ENCODE peak calls at places on chromosomes 16 and 17, in five cellular contexts. One of them, this sample, is unnamed.

GRCh38 chr17:13359774-13360173 is 242.0 kb downstream of the HS3ST3A1 start:
- DNase-seq in H1: no peak
- DNase-seq in GM12878: no peak
- DNase-seq in K562: no peak
- DNase-seq in HepG2: no peak
- DNase-seq in this sample: no peak

GRCh38 chr16:11064846-11065245 is 120.5 kb downstream of the CLEC16A start:
- DNase-seq in H1: no peak
- DNase-seq in GM12878: no peak
- DNase-seq in K562: no peak
- DNase-seq in HepG2: no peak
- DNase-seq in this sample: no peak

GRCh38 chr17:77591231-77591785 is 367.2 kb upstream of the TNRC6C start:
- DNase-seq in H1: no peak
- DNase-seq in GM12878: no peak
- DNase-seq in K562: no peak
- DNase-seq in HepG2: no peak
- DNase-seq in this sample: no peak

GRCh38 chr17:60164164-60164563 is 14.4 kb downstream of the CA4 start:
- DNase-seq in H1: no peak
- DNase-seq in GM12878: no peak
- DNase-seq in K562: no peak
- DNase-seq in HepG2: no peak
- DNase-seq in this sample: no peak

GRCh38 chr16:30054451-30054850 is 11.1 kb upstream of the ALDOA start:
- DNase-seq in H1: no peak
- DNase-seq in GM12878: no peak
- DNase-seq in K562: no peak
- DNase-seq in HepG2: no peak
- DNase-seq in this sample: no peak

GRCh38 chr16:54934536-54935410 is 4.1 kb downstream of the IRX5 start:
- DNase-seq in H1: no peak
- DNase-seq in GM12878: no peak
- DNase-seq in K562: no peak
- DNase-seq in HepG2: no peak
- DNase-seq in this sample: peak; percentile 76

GRCh38 chr16:68072038-68072695 is 13.0 kb upstream of the NFATC3 start:
- DNase-seq in H1: no peak
- DNase-seq in GM12878: no peak
- DNase-seq in K562: peak; percentile 23
- DNase-seq in HepG2: no peak
- DNase-seq in this sample: no peak

GRCh38 chr16:2910441-2910840 is 1.3 kb upstream of the FLYWCH1 start:
- DNase-seq in H1: no peak
- DNase-seq in GM12878: no peak
- DNase-seq in K562: no peak
- DNase-seq in HepG2: no peak
- DNase-seq in this sample: no peak

GRCh38 chr17:2233441-2233947 is 70.1 kb downstream of the SMG6 start:
- DNase-seq in H1: no peak
- DNase-seq in GM12878: no peak
- DNase-seq in K562: no peak
- DNase-seq in HepG2: no peak
- DNase-seq in this sample: no peak

GRCh38 chr16:79372504-79373184 is 227.9 kb downstream of the MAF start:
- DNase-seq in H1: no peak
- DNase-seq in GM12878: no peak
- DNase-seq in K562: no peak
- DNase-seq in HepG2: no peak
- DNase-seq in this sample: no peak

GRCh38 chr17:28700830-28701492 is 10.7 kb downstream of the PROCA1 start:
- DNase-seq in H1: no peak
- DNase-seq in GM12878: no peak
- DNase-seq in K562: peak; percentile 12
- DNase-seq in HepG2: no peak
- DNase-seq in this sample: no peak

GRCh38 chr17:32009262-32009542 is 2.0 kb downstream of the LRRC37B start:
- DNase-seq in H1: no peak
- DNase-seq in GM12878: no peak
- DNase-seq in K562: no peak
- DNase-seq in HepG2: no peak
- DNase-seq in this sample: no peak

GRCh38 chr17:40884708-40885512 is at the start of gene KRT20:
- DNase-seq in H1: no peak
- DNase-seq in GM12878: no peak
- DNase-seq in K562: no peak
- DNase-seq in HepG2: no peak
- DNase-seq in this sample: no peak

GRCh38 chr17:79919164-79919585 is 79.9 kb upstream of the CBX4 start:
- DNase-seq in H1: no peak
- DNase-seq in GM12878: no peak
- DNase-seq in K562: no peak
- DNase-seq in HepG2: no peak
- DNase-seq in this sample: no peak

GRCh38 chr17:2947996-2948550 is 115.3 kb downstream of the OR1D5 start:
- DNase-seq in H1: no peak
- DNase-seq in GM12878: no peak
- DNase-seq in K562: no peak
- DNase-seq in HepG2: no peak
- DNase-seq in this sample: no peak

GRCh38 chr17:2695961-2696760 is 15.4 kb downstream of the CLUH start:
- DNase-seq in H1: no peak
- DNase-seq in GM12878: no peak
- DNase-seq in K562: no peak
- DNase-seq in HepG2: no peak
- DNase-seq in this sample: peak; percentile 6

GRCh38 chr17:7308625-7309433 is 1.4 kb downstream of the EIF5A start:
- DNase-seq in H1: no peak
- DNase-seq in GM12878: peak; percentile 67
- DNase-seq in K562: peak; percentile 35
- DNase-seq in HepG2: peak; percentile 79
- DNase-seq in this sample: peak; percentile 71

GRCh38 chr17:80742091-80742490 is 197.5 kb downstream of the RPTOR start:
- DNase-seq in H1: no peak
- DNase-seq in GM12878: no peak
- DNase-seq in K562: no peak
- DNase-seq in HepG2: no peak
- DNase-seq in this sample: no peak

GRCh38 chr17:15285466-15285865 is 20.3 kb upstream of the PMP22 start:
- DNase-seq in H1: no peak
- DNase-seq in GM12878: no peak
- DNase-seq in K562: no peak
- DNase-seq in HepG2: no peak
- DNase-seq in this sample: no peak

GRCh38 chr17:41185001-41185400 is 290 bp upstream of the KRTAP4-1 start:
- DNase-seq in H1: no peak
- DNase-seq in GM12878: no peak
- DNase-seq in K562: no peak
- DNase-seq in HepG2: no peak
- DNase-seq in this sample: no peak

GRCh38 chr17:7552621-7553051 is 3.8 kb downstream of the TNFSF12 start:
- DNase-seq in H1: no peak
- DNase-seq in GM12878: peak; percentile 95
- DNase-seq in K562: no peak
- DNase-seq in HepG2: no peak
- DNase-seq in this sample: no peak

GRCh38 chr16:54347961-54348360 is 61.4 kb upstream of the IRX3 start:
- DNase-seq in H1: no peak
- DNase-seq in GM12878: no peak
- DNase-seq in K562: no peak
- DNase-seq in HepG2: no peak
- DNase-seq in this sample: no peak

GRCh38 chr17:57892820-57893595 is 43.2 kb upstream of the MRPS23 start:
- DNase-seq in H1: no peak
- DNase-seq in GM12878: no peak
- DNase-seq in K562: no peak
- DNase-seq in HepG2: peak; percentile 97
- DNase-seq in this sample: peak; percentile 23

GRCh38 chr16:73062640-73063283 is 14.8 kb upstream of the ZFHX3 start:
- DNase-seq in H1: no peak
- DNase-seq in GM12878: no peak
- DNase-seq in K562: no peak
- DNase-seq in HepG2: no peak
- DNase-seq in this sample: peak; percentile 74

GRCh38 chr17:63699638-63700527 is at the start of gene LIMD2:
- DNase-seq in H1: no peak
- DNase-seq in GM12878: no peak
- DNase-seq in K562: peak; percentile 97
- DNase-seq in HepG2: no peak
- DNase-seq in this sample: peak; percentile 76

GRCh38 chr16:30351586-30352419 is 3.3 kb downstream of the CD2BP2 start:
- DNase-seq in H1: no peak
- DNase-seq in GM12878: no peak
- DNase-seq in K562: no peak
- DNase-seq in HepG2: no peak
- DNase-seq in this sample: no peak

GRCh38 chr16:56950881-56951771 is 10.6 kb upstream of the CETP start:
- DNase-seq in H1: no peak
- DNase-seq in GM12878: no peak
- DNase-seq in K562: peak; percentile 45
- DNase-seq in HepG2: peak; percentile 61
- DNase-seq in this sample: peak; percentile 72

GRCh38 chr17:43661699-43662431 is at the start of gene MEOX1:
- DNase-seq in H1: no peak
- DNase-seq in GM12878: peak; percentile 79
- DNase-seq in K562: no peak
- DNase-seq in HepG2: no peak
- DNase-seq in this sample: no peak

GRCh38 chr16:49492896-49493620 is 119.5 kb downstream of the C16orf78 start:
- DNase-seq in H1: no peak
- DNase-seq in GM12878: no peak
- DNase-seq in K562: no peak
- DNase-seq in HepG2: no peak
- DNase-seq in this sample: no peak

GRCh38 chr17:16975744-16976625 is 4.1 kb upstream of the TNFRSF13B start:
- DNase-seq in H1: no peak
- DNase-seq in GM12878: peak; percentile 93
- DNase-seq in K562: no peak
- DNase-seq in HepG2: no peak
- DNase-seq in this sample: no peak

GRCh38 chr17:74403512-74404137 is 28.3 kb upstream of the GPRC5C start:
- DNase-seq in H1: no peak
- DNase-seq in GM12878: no peak
- DNase-seq in K562: no peak
- DNase-seq in HepG2: no peak
- DNase-seq in this sample: no peak

DNA sequence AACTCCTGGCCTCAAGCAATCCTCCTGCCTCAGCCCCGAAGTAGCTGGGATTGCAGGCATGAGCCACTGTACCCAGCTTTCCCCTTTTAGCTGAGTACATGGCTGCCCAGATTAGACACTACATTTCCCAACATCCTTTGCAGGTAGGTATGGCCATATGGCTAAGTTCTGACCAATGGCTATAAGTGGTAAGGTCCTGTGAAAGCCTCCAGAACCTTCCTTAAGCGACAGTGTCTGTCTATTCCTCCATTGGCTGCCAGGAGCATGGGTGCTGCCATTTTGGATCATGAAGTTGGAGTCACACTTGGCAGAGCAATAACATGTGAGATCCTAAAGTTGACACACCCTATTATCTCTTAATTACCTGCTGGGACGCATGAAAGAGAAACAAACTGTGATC is 24.4 kb upstream of the CRHR1 start:
- DNase-seq in H1: no peak
- DNase-seq in GM12878: no peak
- DNase-seq in K562: peak; percentile 44
- DNase-seq in HepG2: no peak
- DNase-seq in this sample: no peak
- TF ChIP-seq ATF2 in H1: no peak
- TF ChIP-seq ATF2 in GM12878: no peak
- TF ChIP-seq ATF2 in K562: no peak
- TF ChIP-seq ATF2 in HepG2: no peak
- TF ChIP-seq ATF2 in this sample: no peak

DNA sequence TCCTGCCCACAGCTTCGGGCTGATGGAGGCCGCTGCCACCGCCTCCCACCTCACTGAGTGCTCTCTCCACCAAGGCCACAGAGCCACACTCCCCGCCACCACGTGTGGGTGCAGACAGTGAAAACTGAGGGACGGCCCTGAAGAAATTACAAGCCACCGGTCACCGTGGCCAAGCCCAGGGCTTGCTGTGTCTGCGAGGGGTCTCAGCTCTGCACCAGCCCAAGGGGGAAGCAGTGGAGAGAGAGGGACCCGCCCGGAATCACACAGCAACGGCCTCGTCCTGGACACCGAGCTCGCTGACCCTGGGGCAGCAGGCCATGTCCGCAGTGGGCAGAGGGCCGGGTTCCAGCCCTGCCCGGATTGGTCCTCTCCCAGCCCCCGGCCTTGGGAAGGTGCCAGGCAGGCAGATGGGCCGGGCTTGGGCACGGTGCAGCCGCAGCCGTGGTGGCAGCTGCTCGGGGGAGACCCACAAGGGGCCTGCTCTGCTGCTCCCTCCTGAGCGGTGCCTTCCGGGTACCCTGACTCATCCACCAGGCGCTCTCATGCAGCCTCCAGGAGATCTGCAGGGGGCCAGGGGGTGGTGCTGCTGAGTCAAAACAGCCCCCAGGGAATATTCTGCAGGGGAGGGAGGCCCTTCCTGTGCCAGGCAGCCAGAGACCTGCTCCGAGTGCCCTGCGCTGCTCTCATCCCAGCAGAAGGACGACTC is 52.0 kb downstream of the CBFA2T3 start:
- DNase-seq in H1: peak; percentile 49
- DNase-seq in GM12878: no peak
- DNase-seq in K562: peak; percentile 47
- DNase-seq in HepG2: peak; percentile 70
- DNase-seq in this sample: peak; percentile 58
- TF ChIP-seq ATF2 in H1: no peak
- TF ChIP-seq ATF2 in GM12878: no peak
- TF ChIP-seq ATF2 in K562: no peak
- TF ChIP-seq ATF2 in HepG2: no peak
- TF ChIP-seq ATF2 in this sample: no peak

GRCh38 chr17:46790216-46790615 is 28.3 kb downstream of the WNT3 start:
- DNase-seq in H1: no peak
- DNase-seq in GM12878: no peak
- DNase-seq in K562: no peak
- DNase-seq in HepG2: no peak
- DNase-seq in this sample: no peak
- TF ChIP-seq ATF2 in H1: no peak
- TF ChIP-seq ATF2 in GM12878: no peak
- TF ChIP-seq ATF2 in K562: no peak
- TF ChIP-seq ATF2 in HepG2: no peak
- TF ChIP-seq ATF2 in this sample: no peak

DNA sequence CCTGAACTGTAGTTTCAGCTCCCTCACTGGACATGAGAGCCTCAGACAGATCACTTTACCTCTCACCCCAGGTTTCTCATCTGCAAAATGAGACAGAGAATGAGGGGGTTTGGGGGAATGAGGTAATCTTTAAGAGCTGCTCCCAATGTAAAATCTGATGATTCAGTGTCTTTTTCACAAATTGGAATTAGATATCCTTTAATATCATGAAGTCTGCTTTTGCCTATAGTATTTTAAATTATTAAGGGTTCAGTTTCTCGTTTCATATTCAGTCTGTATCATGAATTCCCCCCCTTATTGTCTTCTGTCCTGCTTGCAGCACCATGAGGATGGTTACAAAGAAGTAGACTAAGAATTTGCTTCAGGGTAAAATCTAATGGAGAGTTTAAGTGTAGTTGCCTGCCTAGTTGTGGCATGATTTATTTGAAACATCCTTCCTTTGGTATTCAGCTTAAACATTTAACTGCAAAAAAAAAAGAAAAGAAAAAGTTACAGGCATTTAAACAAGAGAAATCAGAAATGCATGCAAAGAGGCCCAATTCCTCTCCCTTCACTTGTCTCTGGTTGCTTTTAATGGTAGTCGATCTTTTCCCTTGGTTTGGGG is 77.3 kb downstream of the WNT3 start:
- DNase-seq in H1: no peak
- DNase-seq in GM12878: no peak
- DNase-seq in K562: no peak
- DNase-seq in HepG2: no peak
- DNase-seq in this sample: no peak
- TF ChIP-seq ATF2 in H1: no peak
- TF ChIP-seq ATF2 in GM12878: no peak
- TF ChIP-seq ATF2 in K562: no peak
- TF ChIP-seq ATF2 in HepG2: no peak
- TF ChIP-seq ATF2 in this sample: no peak

This sample was measured in WTC11.